ENCODE peak calls at places on chromosome 20, in eight cellular contexts. P, I, H, X, L, V, D and J are unnamed samples.

GRCh38 chr20:46230811-46231282 is 77.5 kb downstream of the CDH22 start:
- DNase-seq in P (no peak), I (no peak), H (no peak), X (no peak), L (peak), V (no peak), D (peak), J (no peak)

GRCh38 chr20:50695144-50695872 is 4.0 kb upstream of the RIPOR3 start:
- DNase-seq in P (no peak), I (no peak), H (no peak), X (no peak), L (no peak), V (no peak), D (no peak), J (no peak)

GRCh38 chr20:52031574-52032303 is 159.8 kb downstream of the ZFP64 start:
- DNase-seq in P (no peak), I (peak), H (no peak), X (no peak), L (no peak), V (no peak), D (no peak), J (no peak)

GRCh38 chr20:50995506-50995905 is 27.4 kb downstream of the KCNG1 start:
- DNase-seq in P (no peak), I (no peak), H (no peak), X (no peak), L (no peak), V (no peak), D (no peak), J (no peak)

GRCh38 chr20:45798935-45799642 is 7.3 kb downstream of the DNTTIP1 start:
- DNase-seq in P (peak), I (no peak), H (peak), X (peak), L (peak), V (peak), D (peak), J (no peak)

GRCh38 chr20:57435498-57436222 is 44.5 kb downstream of the RBM38 start:
- DNase-seq in P (peak), I (no peak), H (peak), X (no peak), L (no peak), V (no peak), D (peak), J (peak)

GRCh38 chr20:34022154-34022842 is 28.6 kb downstream of the RALY start:
- DNase-seq in P (no peak), I (no peak), H (peak), X (peak), L (peak), V (no peak), D (peak), J (no peak)

GRCh38 chr20:5741089-5741488 is 9.1 kb upstream of the SHLD1 start:
- DNase-seq in P (no peak), I (no peak), H (no peak), X (no peak), L (no peak), V (no peak), D (no peak), J (no peak)

GRCh38 chr20:3238616-3239025 is 369 bp downstream of the SLC4A11 start:
- DNase-seq in P (no peak), I (no peak), H (no peak), X (no peak), L (peak), V (peak), D (peak), J (peak)

GRCh38 chr20:15550116-15550870 is 1023.0 kb downstream of the KIF16B start:
- DNase-seq in P (no peak), I (no peak), H (no peak), X (no peak), L (no peak), V (no peak), D (no peak), J (no peak)

GRCh38 chr20:44643596-44644383 is 7.7 kb downstream of the ADA start:
- DNase-seq in P (no peak), I (peak), H (no peak), X (no peak), L (no peak), V (no peak), D (peak), J (peak)

GRCh38 chr20:57677323-57677982 is 32.4 kb downstream of the PMEPA1 start:
- DNase-seq in P (no peak), I (no peak), H (no peak), X (no peak), L (no peak), V (no peak), D (no peak), J (no peak)

GRCh38 chr20:25178563-25179438 is 16.7 kb upstream of the ENTPD6 start:
- DNase-seq in P (peak), I (peak), H (peak), X (no peak), L (peak), V (no peak), D (peak), J (peak)

GRCh38 chr20:5524886-5525285 is 208.1 kb upstream of the PROKR2 start:
- DNase-seq in P (no peak), I (no peak), H (no peak), X (no peak), L (no peak), V (no peak), D (no peak), J (no peak)

GRCh38 chr20:37914672-37915433 is 11.9 kb downstream of the VSTM2L start:
- DNase-seq in P (peak), I (no peak), H (no peak), X (no peak), L (peak), V (no peak), D (no peak), J (no peak)

GRCh38 chr20:51359401-51359800 is 183.1 kb downstream of the NFATC2 start:
- DNase-seq in P (no peak), I (no peak), H (no peak), X (no peak), L (no peak), V (no peak), D (no peak), J (no peak)

GRCh38 chr20:58306421-58307261 is 2.9 kb upstream of the RAB22A start:
- DNase-seq in P (no peak), I (peak), H (peak), X (no peak), L (no peak), V (peak), D (peak), J (peak)